ENCODE peak calls at places on chromosomes 13 and 19, in four cellular contexts. G, J, P and H are unnamed samples.

GRCh38 chr19:17985037-17985818 is 18.3 kb downstream of the KCNN1 start:
- ATAC-seq in G (peak), J (peak), P (peak), H (no peak)

GRCh38 chr13:110471833-110472162 is 89.7 kb downstream of the RAB20 start:
- ATAC-seq in G (peak), J (no peak), P (peak), H (peak)

GRCh38 chr13:29918845-29919244 is 68.4 kb upstream of the UBL3 start:
- ATAC-seq in G (no peak), J (no peak), P (no peak), H (no peak)

GRCh38 chr13:102400619-102401125 is 1.2 kb downstream of the FGF14 start:
- ATAC-seq in G (peak), J (no peak), P (no peak), H (peak)

GRCh38 chr19:5545984-5546383 is 21.8 kb downstream of the TINCR start:
- ATAC-seq in G (no peak), J (no peak), P (no peak), H (no peak)

GRCh38 chr19:35733180-35734125 is 8.8 kb downstream of the IGFLR1 start:
- ATAC-seq in G (no peak), J (no peak), P (no peak), H (no peak)

GRCh38 chr13:43127827-43128226 is 104.4 kb downstream of the DNAJC15 start:
- ATAC-seq in G (no peak), J (no peak), P (no peak), H (no peak)

GRCh38 chr19:18320865-18321728 is 1.8 kb downstream of the LSM4 start:
- ATAC-seq in G (no peak), J (no peak), P (no peak), H (no peak)

GRCh38 chr13:111429064-111429558 is 108.7 kb downstream of the TEX29 start:
- ATAC-seq in G (peak), J (peak), P (peak), H (no peak)

GRCh38 chr13:110690516-110690915 is 15.4 kb downstream of the CARS2 start:
- ATAC-seq in G (no peak), J (peak), P (no peak), H (no peak)

DNA sequence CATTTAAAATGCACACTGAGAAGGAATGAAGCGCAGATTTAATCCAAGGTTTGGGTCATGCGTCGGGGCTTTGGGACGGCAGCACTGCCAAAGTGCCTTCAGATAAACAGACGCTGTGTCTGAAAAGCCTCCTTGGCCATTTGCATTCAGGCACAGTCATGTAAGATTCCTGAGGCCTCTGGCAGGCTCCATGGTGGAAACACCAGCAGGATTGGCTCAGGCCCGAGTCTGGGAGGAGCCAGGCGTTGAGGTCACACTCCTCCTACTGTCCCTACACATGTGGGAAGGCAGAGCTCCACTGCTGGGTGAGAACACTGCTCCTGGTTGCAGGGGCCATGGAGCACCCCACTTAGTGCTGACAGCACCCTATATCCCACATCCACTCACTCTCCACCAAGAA is 113.3 kb upstream of the KL start:
- ATAC-seq in G (peak), J (no peak), P (peak), H (peak)
- TF ChIP-seq EP300 in G (no peak), J (no peak), P (no peak), H (no peak)

DNA sequence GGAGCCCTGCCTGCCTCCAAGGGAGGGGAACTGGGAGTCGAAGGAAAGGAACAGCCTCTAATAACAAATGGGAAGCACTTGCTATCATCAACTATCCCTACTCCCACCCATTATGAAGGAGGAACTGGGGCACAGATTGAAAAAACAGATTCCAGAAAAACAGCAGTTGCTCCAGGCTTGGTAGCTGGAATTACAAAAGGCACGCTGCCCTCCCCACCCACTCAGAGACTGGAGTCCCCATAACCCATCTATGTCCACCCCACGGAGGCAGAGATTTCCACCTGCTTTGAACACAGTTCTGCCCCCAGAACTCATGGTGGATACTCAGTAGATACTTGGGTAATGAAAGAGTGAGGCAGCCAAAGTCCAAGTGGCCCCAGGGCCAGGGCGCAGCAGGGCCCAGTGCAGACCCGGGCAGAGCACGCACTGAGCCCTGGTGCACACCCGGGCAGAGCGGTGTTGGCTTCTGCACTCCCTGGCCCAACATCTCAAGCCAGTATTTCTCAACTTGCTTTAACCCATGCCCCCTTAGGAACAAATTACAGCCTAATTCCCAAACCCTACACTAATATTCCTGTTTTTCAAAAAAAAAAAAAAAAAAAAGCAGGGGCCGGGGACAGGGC is 19.1 kb upstream of the CCNP start:
- ATAC-seq in G (no peak), J (peak), P (no peak), H (peak)
- H3K27ac ChIP-seq in G (no peak), J (no peak), P (no peak), H (no peak)

GRCh38 chr19:2061936-2062729 is 11.1 kb upstream of the MKNK2 start:
- ATAC-seq in G (peak), J (no peak), P (peak), H (no peak)

GRCh38 chr19:2062770-2063169 is 11.7 kb upstream of the MKNK2 start:
- ATAC-seq in G (no peak), J (no peak), P (no peak), H (no peak)

GRCh38 chr19:2064788-2065524 is 13.9 kb upstream of the MKNK2 start:
- ATAC-seq in G (no peak), J (no peak), P (no peak), H (no peak)

GRCh38 chr19:2063824-2064223 is 12.8 kb upstream of the MKNK2 start:
- ATAC-seq in G (no peak), J (no peak), P (no peak), H (no peak)

DNA sequence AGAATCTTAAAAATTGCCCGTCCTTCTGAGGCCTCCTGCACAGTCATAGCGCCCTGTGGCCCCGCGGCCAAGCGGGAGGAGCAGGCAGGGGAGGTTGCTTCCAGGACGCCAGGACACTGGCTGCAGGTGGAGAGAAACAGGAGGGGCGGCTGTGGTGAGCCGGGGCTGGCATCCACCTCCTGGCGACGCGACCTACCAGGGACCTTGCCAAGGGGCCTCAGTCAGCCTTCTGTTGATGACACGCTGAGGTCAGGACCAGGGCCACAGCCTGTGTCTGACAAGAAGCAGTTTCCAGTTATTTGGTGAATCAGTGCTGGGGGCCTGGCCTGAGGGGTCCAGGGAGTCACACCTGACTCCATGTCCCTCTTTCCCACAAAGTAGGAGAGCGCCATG is 13.3 kb upstream of the MKNK2 start:
- ATAC-seq in G (no peak), J (no peak), P (no peak), H (no peak)
- H3K4me3 ChIP-seq in G (no peak), J (no peak), P (no peak), H (no peak)

GRCh38 chr19:3057275-3057714 is 5.0 kb downstream of the TLE5 start:
- ATAC-seq in G (peak), J (no peak), P (no peak), H (peak)
- TF ChIP-seq EP300 in G (no peak), J (no peak), P (no peak), H (no peak)

GRCh38 chr19:13869324-13869723 is 7.6 kb upstream of the NANOS3 start:
- ATAC-seq in G (no peak), J (no peak), P (no peak), H (no peak)

GRCh38 chr19:13872695-13873389 is 4.1 kb upstream of the NANOS3 start:
- ATAC-seq in G (peak), J (peak), P (peak), H (peak)

GRCh38 chr19:13875824-13876223 is 1.1 kb upstream of the NANOS3 start:
- ATAC-seq in G (no peak), J (no peak), P (no peak), H (no peak)

GRCh38 chr19:13873776-13874515 is 3.0 kb upstream of the NANOS3 start:
- ATAC-seq in G (no peak), J (no peak), P (no peak), H (no peak)

GRCh38 chr19:13872339-13872694 is 4.6 kb upstream of the NANOS3 start:
- ATAC-seq in G (no peak), J (peak), P (no peak), H (no peak)
- H3K27ac ChIP-seq in G (no peak), J (peak), P (peak), H (no peak)

GRCh38 chr13:89943139-89943538 is 1404.3 kb upstream of the MIR17HG start:
- ATAC-seq in G (no peak), J (no peak), P (no peak), H (no peak)
- H3K4me3 ChIP-seq in G (no peak), J (no peak), P (no peak), H (no peak)

GRCh38 chr19:8388612-8388958 is 1.6 kb upstream of the RAB11B start:
- ATAC-seq in G (no peak), J (no peak), P (no peak), H (no peak)
- TF ChIP-seq EP300 in G (no peak), J (no peak), P (no peak), H (no peak)

GRCh38 chr19:1115646-1116420 is 12.0 kb downstream of the GPX4 start:
- ATAC-seq in G (no peak), J (no peak), P (no peak), H (no peak)
- H3K27ac ChIP-seq in G (no peak), J (no peak), P (no peak), H (no peak)

DNA sequence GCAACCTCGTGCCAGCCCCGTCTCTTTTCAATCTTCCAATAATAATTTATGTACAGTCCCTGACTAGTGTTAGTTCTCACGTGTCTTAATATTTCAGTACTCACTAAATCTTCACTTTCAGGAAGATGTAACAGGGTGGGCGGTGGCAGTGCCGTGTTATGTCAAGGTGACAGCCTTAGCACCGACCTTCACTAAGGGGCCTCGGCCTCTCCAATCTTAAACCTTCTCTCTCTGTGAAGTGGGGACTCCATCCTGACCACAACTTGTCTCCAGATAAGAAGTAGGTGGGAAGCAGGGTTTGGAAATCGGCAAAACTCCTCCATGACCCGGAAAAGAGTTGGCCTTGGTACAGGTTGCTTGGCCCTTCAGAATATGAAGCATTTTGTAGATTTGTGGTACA is 1.8 kb downstream of the RPS19 start:
- ATAC-seq in G (no peak), J (no peak), P (no peak), H (no peak)
- H3K4me3 ChIP-seq in G (no peak), J (peak), P (peak), H (no peak)

DNA sequence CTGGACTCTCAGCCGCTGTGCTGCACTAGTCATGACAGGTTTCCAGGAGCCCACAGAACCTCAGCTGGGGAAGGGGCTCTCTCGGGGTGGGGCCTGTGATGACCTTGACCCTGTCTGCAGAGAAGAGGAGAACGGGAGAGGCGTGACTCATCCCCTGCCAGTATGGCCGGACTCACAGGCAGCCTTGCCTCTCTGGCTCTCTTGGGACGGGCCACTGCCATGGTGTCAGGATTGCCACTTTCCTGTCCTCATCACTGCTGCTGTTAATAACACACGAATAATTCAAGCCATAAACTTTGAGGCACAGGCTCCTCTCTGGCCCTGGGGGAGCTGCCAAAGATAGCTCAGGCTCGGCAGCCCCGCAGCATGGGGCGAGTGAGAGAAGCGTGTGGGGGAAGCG is 295.3 kb downstream of the UQCRFS1 start:
- ATAC-seq in G (no peak), J (no peak), P (no peak), H (no peak)
- TF ChIP-seq EP300 in G (no peak), J (no peak), P (no peak), H (no peak)